ENCODE peak calls at places on chromosomes 16 and 17, in six cellular contexts. R, U, E, V, S and D are unnamed samples.

GRCh38 chr16:56409195-56409594 is 16.1 kb downstream of the AMFR start:
- DNase-seq in V (no peak), R (peak), E (no peak), S (no peak), U (peak), D (no peak)

GRCh38 chr17:77792626-77793025 is 165.9 kb upstream of the TNRC6C start:
- DNase-seq in U (no peak), R (no peak), S (no peak), V (no peak), E (no peak), D (no peak)

GRCh38 chr17:68378202-68379149 is 78.8 kb downstream of the WIPI1 start:
- DNase-seq in E (peak), U (peak), R (peak), S (peak), V (peak), D (peak)

GRCh38 chr16:19419691-19420060 is 2.0 kb downstream of the TMC5 start:
- DNase-seq in V (no peak), S (no peak), R (peak), U (peak), E (no peak), D (no peak)

GRCh38 chr16:89114159-89114981 is 20.7 kb downstream of the ACSF3 start:
- DNase-seq in R (no peak), E (no peak), U (no peak), S (no peak), V (no peak), D (no peak)

GRCh38 chr16:22370038-22370541 is 4.3 kb downstream of the CDR2 start:
- DNase-seq in V (no peak), S (no peak), E (no peak), R (no peak), U (peak), D (no peak)

GRCh38 chr17:36008998-36009665 is 7.8 kb upstream of the CCL15 start:
- DNase-seq in U (peak), E (no peak), S (no peak), R (no peak), V (no peak), D (no peak)

GRCh38 chr17:2950846-2951245 is 112.6 kb downstream of the OR1D5 start:
- DNase-seq in U (no peak), V (no peak), S (no peak), E (no peak), R (no peak), D (no peak)

GRCh38 chr17:12070561-12070960 is 49.9 kb downstream of the MAP2K4 start:
- DNase-seq in E (no peak), R (no peak), U (peak), V (no peak), S (no peak), D (no peak)

GRCh38 chr17:78822552-78822951 is 18.1 kb downstream of the USP36 start:
- DNase-seq in V (no peak), R (no peak), E (no peak), S (no peak), U (peak), D (no peak)

GRCh38 chr17:4420692-4421131 is 13.0 kb upstream of the SPNS3 start:
- DNase-seq in V (no peak), E (peak), U (peak), S (peak), R (peak), D (peak)

GRCh38 chr17:43217614-43218087 is 6.0 kb downstream of the TMEM106A start:
- DNase-seq in E (peak), S (no peak), V (peak), U (no peak), R (no peak), D (no peak)

GRCh38 chr16:11097094-11097781 is 152.9 kb downstream of the CLEC16A start:
- DNase-seq in U (no peak), R (no peak), V (no peak), E (no peak), S (no peak), D (no peak)

GRCh38 chr17:20262116-20262977 is 205.0 kb downstream of the LGALS9B start:
- DNase-seq in S (no peak), U (no peak), V (no peak), E (no peak), R (no peak), D (no peak)

GRCh38 chr17:66789961-66790421 is 44.9 kb upstream of the CACNG5 start:
- DNase-seq in R (no peak), U (peak), E (no peak), S (no peak), V (no peak), D (no peak)

GRCh38 chr17:28615260-28615940 is 1.4 kb upstream of the RSKR start:
- DNase-seq in U (no peak), S (no peak), R (no peak), E (no peak), V (peak), D (no peak)

GRCh38 chr16:22419908-22420307 is 45.5 kb upstream of the CDR2 start:
- DNase-seq in R (no peak), S (no peak), U (no peak), V (peak), E (no peak), D (no peak)

GRCh38 chr16:86573215-86573614 is 5.1 kb upstream of the FOXL1 start:
- DNase-seq in R (no peak), E (no peak), S (no peak), V (no peak), U (no peak), D (no peak)

GRCh38 chr17:75611746-75612437 is 21.3 kb upstream of the SMIM5 start:
- DNase-seq in R (no peak), U (no peak), E (no peak), S (no peak), V (no peak), D (no peak)

GRCh38 chr16:5633845-5634440 is 536.3 kb upstream of the EEF2KMT start:
- DNase-seq in R (peak), U (peak), V (no peak), E (no peak), S (no peak), D (no peak)

GRCh38 chr17:927611-928461 is 51.7 kb downstream of the NXN start:
- DNase-seq in V (no peak), E (no peak), R (peak), S (no peak), U (peak), D (peak)

GRCh38 chr17:73826872-73827228 is 182.6 kb upstream of the SDK2 start:
- DNase-seq in E (no peak), R (no peak), V (peak), S (no peak), U (no peak), D (no peak)

GRCh38 chr16:64445649-64446048 is 676.2 kb downstream of the CDH11 start:
- DNase-seq in V (no peak), E (no peak), R (no peak), S (no peak), U (peak), D (no peak)

GRCh38 chr17:19254651-19255050 is 17.5 kb downstream of the EPN2 start:
- DNase-seq in V (no peak), U (no peak), R (no peak), S (no peak), E (no peak), D (no peak)

GRCh38 chr16:76277099-76278030 is at the start of gene CNTNAP4:
- DNase-seq in S (no peak), V (peak), U (no peak), E (no peak), R (no peak), D (no peak)

GRCh38 chr17:57363580-57363979 is 107.3 kb downstream of the MSI2 start:
- DNase-seq in E (no peak), R (no peak), V (no peak), U (no peak), S (no peak), D (no peak)

GRCh38 chr16:12341423-12341822 is 364.9 kb downstream of the SNX29 start:
- DNase-seq in R (no peak), U (peak), S (no peak), V (no peak), E (no peak), D (no peak)

GRCh38 chr17:2684549-2684948 is 27.0 kb downstream of the CLUH start:
- DNase-seq in V (peak), E (no peak), S (no peak), U (no peak), R (no peak), D (no peak)

GRCh38 chr17:42670199-42670924 is 6.4 kb downstream of the PLEKHH3 start:
- DNase-seq in V (no peak), E (no peak), S (no peak), U (no peak), R (no peak), D (no peak)

GRCh38 chr17:48892940-48893645 is 506 bp downstream of the ATP5MC1 start:
- DNase-seq in R (no peak), S (no peak), U (no peak), E (no peak), V (no peak), D (no peak)

GRCh38 chr16:23729503-23730424 is 16.7 kb upstream of the ERN2 start:
- DNase-seq in S (no peak), R (no peak), V (peak), U (peak), E (no peak), D (no peak)

GRCh38 chr17:58153046-58153445 is 4.9 kb downstream of the OR4D1 start:
- DNase-seq in U (no peak), S (no peak), R (no peak), V (no peak), E (peak), D (no peak)

GRCh38 chr17:14784997-14785696 is 480.0 kb downstream of the PMP22 start:
- DNase-seq in R (no peak), E (no peak), V (no peak), U (no peak), S (no peak), D (no peak)

GRCh38 chr17:3556239-3556904 is 1.2 kb downstream of the TRPV3 start:
- DNase-seq in E (no peak), V (no peak), U (no peak), S (no peak), R (no peak), D (no peak)

GRCh38 chr16:30901201-30902069 is 5.0 kb downstream of the CTF1 start:
- DNase-seq in S (no peak), U (no peak), R (no peak), E (no peak), V (no peak), D (no peak)
- TF ChIP-seq CTCF in S (no peak), U (no peak), R (no peak), E (no peak), V (no peak), D (no peak)

GRCh38 chr16:73047221-73047535 is 750 bp downstream of the ZFHX3 start:
- DNase-seq in U (peak), E (no peak), S (no peak), V (no peak), R (no peak), D (no peak)

GRCh38 chr16:73049051-73049910 is 1.4 kb upstream of the ZFHX3 start:
- DNase-seq in E (no peak), V (no peak), S (no peak), R (no peak), U (no peak), D (no peak)

GRCh38 chr16:73046484-73047214 is 1.3 kb downstream of the ZFHX3 start:
- DNase-seq in U (no peak), S (no peak), E (no peak), V (no peak), R (no peak), D (no peak)

GRCh38 chr16:73048292-73049050 is 543 bp upstream of the ZFHX3 start:
- DNase-seq in R (no peak), V (no peak), S (peak), E (peak), U (no peak), D (peak)

DNA sequence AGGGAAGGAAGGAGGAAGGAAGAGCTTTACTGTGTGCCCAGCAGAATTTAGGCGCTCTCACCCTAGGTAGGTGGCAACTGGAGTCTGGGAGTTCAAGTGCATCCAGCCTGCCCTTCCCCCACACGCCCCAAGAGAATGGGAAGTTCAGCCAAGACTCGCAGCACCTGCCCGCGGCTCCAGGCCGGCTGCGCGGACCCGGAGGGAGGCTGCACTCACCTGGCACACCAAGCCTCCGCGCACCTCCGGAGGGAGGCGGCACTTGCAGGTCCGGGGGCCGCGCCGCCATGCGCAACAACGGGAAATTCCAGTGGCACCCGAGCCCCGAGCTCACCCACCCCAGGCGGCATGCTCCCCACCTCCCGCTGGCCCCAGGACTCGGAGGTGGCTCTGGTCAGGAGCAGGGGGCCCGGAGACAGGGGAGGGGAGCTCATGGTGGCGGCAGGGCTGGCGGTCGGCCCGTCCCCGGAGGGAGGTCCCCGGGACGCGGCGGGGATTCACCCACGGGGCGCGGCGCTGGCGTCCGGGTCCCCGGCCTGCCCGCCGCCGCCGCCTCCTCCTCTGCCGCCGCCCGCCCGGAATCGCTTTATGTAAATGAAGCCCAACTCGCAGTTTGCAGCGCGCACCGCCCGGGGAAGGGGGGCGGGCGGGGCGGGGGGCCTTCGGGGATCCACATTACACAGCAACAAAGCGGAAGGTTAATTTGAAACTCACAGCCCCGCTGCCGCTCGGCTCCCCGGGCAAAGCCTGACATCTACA is at the start of gene ZFHX3:
- DNase-seq in R (no peak), E (peak), U (peak), S (peak), V (peak), D (peak)
- TF ChIP-seq POLR2A in R (no peak), E (peak), U (no peak), S (no peak), V (no peak), D (peak)

GRCh38 chr17:8221663-8222379 is 11.4 kb upstream of the AURKB start:
- DNase-seq in R (peak), V (peak), U (peak), S (peak), E (peak), D (peak)

GRCh38 chr17:8220783-8221662 is 10.6 kb upstream of the AURKB start:
- DNase-seq in S (peak), E (peak), U (peak), R (peak), V (peak), D (peak)

GRCh38 chr17:8222380-8222629 is 11.9 kb upstream of the AURKB start:
- DNase-seq in R (no peak), V (no peak), U (no peak), E (no peak), S (no peak), D (no peak)

GRCh38 chr17:8223356-8224063 is 13.1 kb upstream of the AURKB start:
- DNase-seq in R (peak), E (peak), S (peak), V (peak), U (peak), D (peak)

DNA sequence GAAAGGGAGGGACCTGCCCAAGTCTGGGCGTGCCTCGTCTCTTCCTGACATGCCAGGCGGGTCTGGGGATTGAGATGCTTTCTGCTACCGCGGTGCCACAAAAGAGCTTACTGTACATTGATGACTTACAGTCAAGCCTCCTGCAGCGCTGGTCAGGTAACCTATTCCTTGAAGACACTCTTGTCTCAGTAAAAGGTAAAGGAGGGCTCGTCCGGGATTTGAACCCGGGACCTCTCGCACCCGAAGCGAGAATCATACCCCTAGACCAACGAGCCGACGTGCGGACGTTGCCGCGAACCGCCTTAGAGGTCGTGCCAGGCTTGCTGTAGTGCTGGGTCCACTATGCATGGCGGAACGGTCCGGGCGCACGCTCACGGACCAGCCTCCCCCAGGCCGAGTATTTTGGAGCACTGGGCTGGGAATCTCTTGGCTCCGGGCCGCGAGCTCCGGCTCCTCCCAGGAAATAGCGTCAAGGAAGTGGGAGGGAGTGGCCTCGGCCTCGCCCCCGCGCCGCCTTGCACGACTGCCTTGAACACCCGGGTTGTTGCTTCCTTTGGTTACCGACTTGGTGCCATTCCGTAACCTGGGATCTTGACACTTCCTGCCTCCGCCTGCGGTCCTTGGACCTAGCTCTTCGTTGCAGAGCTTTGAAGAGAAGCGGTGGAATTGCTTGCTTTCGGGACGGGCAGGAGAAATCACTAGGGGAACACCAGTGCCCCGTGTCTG is 12.4 kb upstream of the AURKB start:
- DNase-seq in U (peak), S (peak), V (peak), E (peak), R (peak), D (peak)
- H3K4me3 ChIP-seq in U (peak), S (peak), V (peak), E (peak), R (peak), D (peak)

GRCh38 chr17:81865733-81866439 is 5.3 kb downstream of the ARHGDIA start:
- DNase-seq in U (no peak), E (no peak), V (peak), S (no peak), R (no peak), D (no peak)

GRCh38 chr17:81863123-81863675 is 2.9 kb upstream of the P4HB start:
- DNase-seq in V (no peak), U (no peak), E (no peak), R (no peak), S (no peak), D (no peak)

GRCh38 chr17:81866440-81867122 is 4.6 kb downstream of the ARHGDIA start:
- DNase-seq in U (no peak), R (no peak), V (no peak), E (no peak), S (no peak), D (no peak)

GRCh38 chr17:81865358-81865732 is 5.0 kb upstream of the P4HB start:
- DNase-seq in V (no peak), U (no peak), E (no peak), R (no peak), S (no peak), D (no peak)

DNA sequence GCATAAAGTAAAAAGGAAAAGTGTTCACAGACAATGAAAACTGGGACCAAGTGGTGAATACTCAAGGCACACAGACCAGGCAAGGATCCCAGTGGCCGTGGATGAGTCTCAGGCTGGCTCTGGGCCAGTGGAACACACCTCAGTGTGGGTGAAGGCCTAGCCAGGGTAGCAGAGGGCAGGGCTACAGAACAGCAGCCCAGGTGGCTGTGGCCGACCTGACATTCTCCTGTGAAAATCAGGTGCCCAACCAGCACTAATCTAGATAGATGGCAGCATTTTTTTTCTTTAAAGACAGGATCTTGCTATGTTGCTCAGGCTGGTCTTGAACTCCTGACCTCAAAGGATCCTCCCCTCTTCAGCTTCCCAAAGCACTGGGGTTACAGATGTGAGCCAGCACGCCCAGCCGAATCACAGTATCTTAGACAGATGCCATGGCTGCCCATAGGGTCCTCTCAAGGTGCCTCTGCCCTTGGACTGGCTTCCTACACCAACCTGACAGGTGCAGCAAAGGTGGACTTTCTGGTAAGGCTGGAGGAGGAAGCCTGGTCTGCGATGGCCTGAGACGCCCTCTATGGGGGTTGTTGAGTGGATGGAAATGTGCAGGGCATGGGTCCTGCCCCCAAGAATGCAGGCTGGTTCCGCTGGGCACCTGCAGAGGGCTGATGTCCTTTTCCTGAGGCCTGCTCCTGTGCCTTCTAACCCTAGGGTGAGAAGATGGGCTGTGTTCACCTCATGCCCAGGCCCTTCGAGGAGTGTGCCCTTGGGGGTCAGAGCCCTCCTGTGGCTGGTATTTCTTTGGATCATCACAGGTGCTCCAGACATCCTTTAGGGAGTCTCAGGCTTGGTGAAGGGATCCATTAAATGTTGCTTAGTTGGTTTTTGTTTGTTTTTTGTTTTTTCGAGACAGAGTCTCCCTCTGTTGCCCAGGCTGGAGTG is 3.8 kb upstream of the P4HB start:
- DNase-seq in R (no peak), E (no peak), V (no peak), U (no peak), S (no peak), D (no peak)
- TF ChIP-seq CTCF in R (peak), E (no peak), V (no peak), U (no peak), S (no peak), D (no peak)